ENCODE peak calls at places on chromosomes 1 and 21, in ten cellular contexts. One of them, this sample, is unnamed.

GRCh38 chr1:236868625-236869467 is 73.8 kb downstream of the MTR start:
- DNase-seq in OCI-LY7: peak; percentile 62
- DNase-seq in pancreas: no peak
- DNase-seq in AG04450: peak; percentile 45
- DNase-seq in left ventricle myocardium inferior: no peak
- DNase-seq in CD8-positive, alpha-beta T cell: peak; percentile 45
- DNase-seq in HCT116: peak; percentile 51
- DNase-seq in heart left ventricle: no peak
- DNase-seq in IMR-90: peak; percentile 77
- DNase-seq in ovary: no peak
- DNase-seq in this sample: peak; percentile 29

GRCh38 chr1:91683598-91683951 is 182.9 kb downstream of the CDC7 start:
- DNase-seq in IMR-90: no peak
- DNase-seq in heart left ventricle: no peak
- DNase-seq in ovary: no peak
- DNase-seq in AG04450: no peak
- DNase-seq in pancreas: no peak
- DNase-seq in CD8-positive, alpha-beta T cell: no peak
- DNase-seq in HCT116: no peak
- DNase-seq in OCI-LY7: no peak
- DNase-seq in left ventricle myocardium inferior: peak; percentile 40
- DNase-seq in this sample: no peak

GRCh38 chr21:29547998-29548397 is 249.3 kb downstream of the BACH1 start:
- DNase-seq in OCI-LY7: no peak
- DNase-seq in left ventricle myocardium inferior: no peak
- DNase-seq in pancreas: no peak
- DNase-seq in heart left ventricle: no peak
- DNase-seq in IMR-90: no peak
- DNase-seq in ovary: no peak
- DNase-seq in HCT116: no peak
- DNase-seq in CD8-positive, alpha-beta T cell: no peak
- DNase-seq in AG04450: no peak
- DNase-seq in this sample: no peak

GRCh38 chr1:51960262-51960661 is 30.2 kb downstream of the RAB3B start:
- DNase-seq in OCI-LY7: no peak
- DNase-seq in HCT116: no peak
- DNase-seq in AG04450: no peak
- DNase-seq in CD8-positive, alpha-beta T cell: no peak
- DNase-seq in heart left ventricle: no peak
- DNase-seq in ovary: no peak
- DNase-seq in IMR-90: no peak
- DNase-seq in left ventricle myocardium inferior: no peak
- DNase-seq in pancreas: no peak
- DNase-seq in this sample: no peak

GRCh38 chr1:112840631-112841624 is 115.1 kb downstream of the SLC16A1 start:
- DNase-seq in AG04450: no peak
- DNase-seq in left ventricle myocardium inferior: no peak
- DNase-seq in CD8-positive, alpha-beta T cell: no peak
- DNase-seq in OCI-LY7: no peak
- DNase-seq in ovary: no peak
- DNase-seq in HCT116: no peak
- DNase-seq in IMR-90: no peak
- DNase-seq in pancreas: no peak
- DNase-seq in heart left ventricle: no peak
- DNase-seq in this sample: no peak

GRCh38 chr1:22288593-22289241 is 145.8 kb upstream of the WNT4 start:
- DNase-seq in CD8-positive, alpha-beta T cell: no peak
- DNase-seq in HCT116: no peak
- DNase-seq in left ventricle myocardium inferior: no peak
- DNase-seq in AG04450: no peak
- DNase-seq in IMR-90: no peak
- DNase-seq in pancreas: no peak
- DNase-seq in heart left ventricle: no peak
- DNase-seq in ovary: no peak
- DNase-seq in OCI-LY7: no peak
- DNase-seq in this sample: no peak

GRCh38 chr1:235597867-235598553 is 51.6 kb downstream of the GNG4 start:
- DNase-seq in AG04450: peak; percentile 10
- DNase-seq in left ventricle myocardium inferior: no peak
- DNase-seq in heart left ventricle: no peak
- DNase-seq in HCT116: peak; percentile 52
- DNase-seq in ovary: no peak
- DNase-seq in OCI-LY7: no peak
- DNase-seq in CD8-positive, alpha-beta T cell: no peak
- DNase-seq in IMR-90: peak; percentile 62
- DNase-seq in pancreas: no peak
- DNase-seq in this sample: no peak

GRCh38 chr1:207040181-207040533 is 7.6 kb upstream of the C1orf116 start:
- DNase-seq in IMR-90: peak; percentile 43
- DNase-seq in CD8-positive, alpha-beta T cell: no peak
- DNase-seq in HCT116: no peak
- DNase-seq in pancreas: no peak
- DNase-seq in ovary: no peak
- DNase-seq in AG04450: no peak
- DNase-seq in left ventricle myocardium inferior: no peak
- DNase-seq in OCI-LY7: no peak
- DNase-seq in heart left ventricle: no peak
- DNase-seq in this sample: no peak

DNA sequence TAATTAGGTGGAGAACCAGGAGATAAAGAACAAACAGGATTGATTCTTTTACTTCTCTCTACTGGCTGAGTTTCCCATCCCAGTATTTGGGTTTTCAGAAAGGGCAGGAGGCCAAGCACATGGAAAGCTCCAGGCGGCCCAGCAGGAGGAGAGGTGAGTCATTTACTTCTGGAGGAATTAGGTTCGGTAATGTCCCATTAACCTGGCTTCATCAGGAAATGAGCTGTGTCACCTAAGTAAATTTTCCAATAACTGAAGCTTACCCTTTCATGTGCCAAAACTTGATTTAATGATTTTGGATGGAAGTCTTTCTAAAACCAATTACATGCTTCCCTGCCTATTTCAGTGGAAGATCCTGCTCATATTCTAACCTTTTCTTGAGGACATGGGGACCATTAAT is 257.6 kb upstream of the USP24 start:
- DNase-seq in IMR-90: peak; percentile 31
- DNase-seq in pancreas: no peak
- DNase-seq in ovary: no peak
- DNase-seq in HCT116: peak; percentile 63
- DNase-seq in heart left ventricle: no peak
- DNase-seq in AG04450: no peak
- DNase-seq in OCI-LY7: no peak
- DNase-seq in CD8-positive, alpha-beta T cell: no peak
- DNase-seq in left ventricle myocardium inferior: no peak
- DNase-seq in this sample: no peak
- H3K9me3 ChIP-seq in IMR-90: no peaks in the 10 kb centered on the region
- H3K9me3 ChIP-seq in pancreas: no peaks in the 10 kb centered on the region
- H3K9me3 ChIP-seq in ovary: no peaks in the 10 kb centered on the region
- H3K9me3 ChIP-seq in HCT116: no peaks in the 10 kb centered on the region
- H3K9me3 ChIP-seq in heart left ventricle: no peaks in the 10 kb centered on the region
- H3K9me3 ChIP-seq in AG04450: no peaks in the 10 kb centered on the region
- H3K9me3 ChIP-seq in OCI-LY7: no peaks in the 10 kb centered on the region
- H3K9me3 ChIP-seq in CD8-positive, alpha-beta T cell: no peaks in the 10 kb centered on the region
- H3K9me3 ChIP-seq in left ventricle myocardium inferior: no peaks in the 10 kb centered on the region
- H3K9me3 ChIP-seq in this sample: no peaks in the 10 kb centered on the region

GRCh38 chr1:228445524-228445866 is 28.8 kb upstream of the TRIM17 start:
- DNase-seq in heart left ventricle: no peak
- DNase-seq in HCT116: no peak
- DNase-seq in IMR-90: no peak
- DNase-seq in ovary: no peak
- DNase-seq in CD8-positive, alpha-beta T cell: no peak
- DNase-seq in AG04450: no peak
- DNase-seq in OCI-LY7: no peak
- DNase-seq in left ventricle myocardium inferior: no peak
- DNase-seq in pancreas: no peak
- DNase-seq in this sample: no peak
- H3K4me3 ChIP-seq in heart left ventricle: peak overlapping the region; percentile 60
- H3K4me3 ChIP-seq in HCT116: no peak overlapping the region
- H3K4me3 ChIP-seq in IMR-90: no peak overlapping the region
- H3K4me3 ChIP-seq in ovary: no peak overlapping the region
- H3K4me3 ChIP-seq in CD8-positive, alpha-beta T cell: peak overlapping the region; percentile 65
- H3K4me3 ChIP-seq in AG04450: peak overlapping the region; percentile 55
- H3K4me3 ChIP-seq in OCI-LY7: no peak overlapping the region
- H3K4me3 ChIP-seq in left ventricle myocardium inferior: peak overlapping the region; percentile 58
- H3K4me3 ChIP-seq in pancreas: no peak overlapping the region
- H3K4me3 ChIP-seq in this sample: peak overlapping the region; percentile 38

GRCh38 chr1:28770601-28771165 is 33.9 kb downstream of the YTHDF2 start:
- DNase-seq in ovary: no peak
- DNase-seq in AG04450: no peak
- DNase-seq in heart left ventricle: no peak
- DNase-seq in OCI-LY7: no peak
- DNase-seq in IMR-90: no peak
- DNase-seq in pancreas: no peak
- DNase-seq in HCT116: no peak
- DNase-seq in CD8-positive, alpha-beta T cell: no peak
- DNase-seq in left ventricle myocardium inferior: no peak
- DNase-seq in this sample: no peak
- H3K9me3 ChIP-seq in ovary: no peaks in the 10 kb centered on the region
- H3K9me3 ChIP-seq in AG04450: no peaks in the 10 kb centered on the region
- H3K9me3 ChIP-seq in heart left ventricle: no peaks in the 10 kb centered on the region
- H3K9me3 ChIP-seq in OCI-LY7: no peaks in the 10 kb centered on the region
- H3K9me3 ChIP-seq in IMR-90: no peaks in the 10 kb centered on the region
- H3K9me3 ChIP-seq in pancreas: no peaks in the 10 kb centered on the region
- H3K9me3 ChIP-seq in HCT116: no peaks in the 10 kb centered on the region
- H3K9me3 ChIP-seq in CD8-positive, alpha-beta T cell: no peaks in the 10 kb centered on the region
- H3K9me3 ChIP-seq in left ventricle myocardium inferior: no peaks in the 10 kb centered on the region
- H3K9me3 ChIP-seq in this sample: no peaks in the 10 kb centered on the region

GRCh38 chr1:84506002-84506728 is at the start of the genes GNG5 and SPATA1:
- DNase-seq in HCT116: peak; percentile 91
- DNase-seq in left ventricle myocardium inferior: peak; percentile 99
- DNase-seq in heart left ventricle: peak; percentile 100
- DNase-seq in OCI-LY7: peak; percentile 96
- DNase-seq in ovary: peak; percentile 98
- DNase-seq in CD8-positive, alpha-beta T cell: peak; percentile 98
- DNase-seq in pancreas: peak; percentile 98
- DNase-seq in IMR-90: peak; percentile 95
- DNase-seq in AG04450: peak; percentile 91
- DNase-seq in this sample: peak; percentile 96
- H3K4me3 ChIP-seq in HCT116: peak within 1 kb of the TSS; percentile 83
- H3K4me3 ChIP-seq in left ventricle myocardium inferior: peak within 1 kb of the TSS; percentile 84
- H3K4me3 ChIP-seq in heart left ventricle: peak within 1 kb of the TSS; percentile 62
- H3K4me3 ChIP-seq in OCI-LY7: peak within 1 kb of the TSS; percentile 91
- H3K4me3 ChIP-seq in ovary: peak within 1 kb of the TSS; percentile 49
- H3K4me3 ChIP-seq in CD8-positive, alpha-beta T cell: peak within 1 kb of the TSS; percentile 95
- H3K4me3 ChIP-seq in pancreas: peak within 1 kb of the TSS; percentile 40
- H3K4me3 ChIP-seq in IMR-90: peak within 1 kb of the TSS; percentile 92
- H3K4me3 ChIP-seq in AG04450: peak within 1 kb of the TSS; percentile 76
- H3K4me3 ChIP-seq in this sample: peak within 1 kb of the TSS; percentile 91

GRCh38 chr1:228295981-228296380 is 88.1 kb downstream of the OBSCN start:
- DNase-seq in IMR-90: peak; percentile 8
- DNase-seq in AG04450: no peak
- DNase-seq in CD8-positive, alpha-beta T cell: no peak
- DNase-seq in ovary: no peak
- DNase-seq in OCI-LY7: no peak
- DNase-seq in left ventricle myocardium inferior: no peak
- DNase-seq in heart left ventricle: no peak
- DNase-seq in HCT116: no peak
- DNase-seq in pancreas: no peak
- DNase-seq in this sample: no peak

GRCh38 chr1:228299211-228299610 is 91.4 kb downstream of the OBSCN start:
- DNase-seq in ovary: peak; percentile 7
- DNase-seq in heart left ventricle: peak; percentile 15
- DNase-seq in left ventricle myocardium inferior: no peak
- DNase-seq in IMR-90: no peak
- DNase-seq in HCT116: no peak
- DNase-seq in AG04450: no peak
- DNase-seq in OCI-LY7: no peak
- DNase-seq in CD8-positive, alpha-beta T cell: no peak
- DNase-seq in pancreas: no peak
- DNase-seq in this sample: no peak

GRCh38 chr1:228297822-228298221 is 90.0 kb downstream of the OBSCN start:
- DNase-seq in OCI-LY7: no peak
- DNase-seq in CD8-positive, alpha-beta T cell: no peak
- DNase-seq in left ventricle myocardium inferior: peak; percentile 15
- DNase-seq in ovary: no peak
- DNase-seq in pancreas: no peak
- DNase-seq in IMR-90: no peak
- DNase-seq in HCT116: no peak
- DNase-seq in AG04450: no peak
- DNase-seq in heart left ventricle: peak; percentile 44
- DNase-seq in this sample: no peak

GRCh38 chr1:228298471-228298870 is 90.6 kb downstream of the OBSCN start:
- DNase-seq in ovary: peak; percentile 7
- DNase-seq in pancreas: no peak
- DNase-seq in left ventricle myocardium inferior: no peak
- DNase-seq in CD8-positive, alpha-beta T cell: no peak
- DNase-seq in HCT116: no peak
- DNase-seq in heart left ventricle: peak; percentile 54
- DNase-seq in IMR-90: no peak
- DNase-seq in OCI-LY7: no peak
- DNase-seq in AG04450: no peak
- DNase-seq in this sample: no peak

DNA sequence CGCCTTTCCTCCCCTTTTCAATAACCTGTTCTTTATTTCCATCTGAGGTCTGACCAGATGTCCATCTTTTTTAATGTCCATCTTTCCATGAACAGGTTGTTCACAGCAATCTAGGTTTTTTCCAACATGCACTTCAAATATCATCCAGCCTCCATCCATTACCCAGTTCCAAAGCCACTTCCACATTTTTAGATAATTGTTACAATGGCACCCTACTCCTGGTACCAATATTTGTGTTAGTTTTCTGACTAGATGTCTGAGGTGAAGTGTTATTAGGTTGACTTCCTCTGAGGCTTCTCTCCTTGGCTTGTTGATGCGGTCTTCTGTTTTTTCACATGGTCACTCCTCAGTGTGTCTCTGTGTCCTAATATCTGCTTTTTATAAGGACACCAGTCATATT is 89.4 kb downstream of the OBSCN start:
- DNase-seq in AG04450: no peak
- DNase-seq in CD8-positive, alpha-beta T cell: no peak
- DNase-seq in IMR-90: no peak
- DNase-seq in pancreas: no peak
- DNase-seq in heart left ventricle: no peak
- DNase-seq in OCI-LY7: no peak
- DNase-seq in HCT116: no peak
- DNase-seq in left ventricle myocardium inferior: no peak
- DNase-seq in ovary: no peak
- DNase-seq in this sample: no peak
- H3K9me3 ChIP-seq in AG04450: no peaks in the 10 kb centered on the region
- H3K9me3 ChIP-seq in CD8-positive, alpha-beta T cell: peaks cover 12% of the 10 kb centered on the region
- H3K9me3 ChIP-seq in IMR-90: peaks cover 5% of the 10 kb centered on the region
- H3K9me3 ChIP-seq in pancreas: no peaks in the 10 kb centered on the region
- H3K9me3 ChIP-seq in heart left ventricle: peaks cover 6% of the 10 kb centered on the region
- H3K9me3 ChIP-seq in OCI-LY7: peaks cover 10% of the 10 kb centered on the region
- H3K9me3 ChIP-seq in HCT116: peaks cover 9% of the 10 kb centered on the region
- H3K9me3 ChIP-seq in left ventricle myocardium inferior: peaks cover 23% of the 10 kb centered on the region
- H3K9me3 ChIP-seq in ovary: no peaks in the 10 kb centered on the region
- H3K9me3 ChIP-seq in this sample: no peaks in the 10 kb centered on the region